ENCODE peak calls at places on chromosomes 16 and 17, in five cellular contexts. P is NCI-H146, B is breast epithelium, Y is cardiac muscle cell, E is uterus. R is an unnamed sample.

GRCh38 chr16:56558024-56558747 is 6.7 kb upstream of the MT4 start:
- DNase-seq in P (peak), B (no peak), Y (no peak), E (no peak), R (no peak)

GRCh38 chr17:68228817-68229570 is 18.8 kb upstream of the AMZ2 start:
- DNase-seq in P (no peak), B (no peak), Y (no peak), E (no peak), R (no peak)

GRCh38 chr16:854808-855410 is 54.4 kb upstream of the GNG13 start:
- DNase-seq in P (no peak), B (no peak), Y (no peak), E (no peak), R (no peak)

GRCh38 chr17:82985973-82986372 is 93.4 kb upstream of the METRNL start:
- DNase-seq in P (no peak), B (no peak), Y (peak), E (no peak), R (peak)

GRCh38 chr17:63282455-63282854 is 163.7 kb downstream of the CYB561 start:
- DNase-seq in P (no peak), B (no peak), Y (no peak), E (no peak), R (no peak)

GRCh38 chr16:48047273-48047672 is 108.5 kb downstream of the ABCC12 start:
- DNase-seq in P (no peak), B (no peak), Y (no peak), E (no peak), R (no peak)

GRCh38 chr16:65745-66144 is 6.7 kb downstream of the RHBDF1 start:
- DNase-seq in P (peak), B (peak), Y (peak), E (peak), R (peak)

GRCh38 chr17:37274432-37274831 is 101.4 kb upstream of the C17orf78 start:
- DNase-seq in P (no peak), B (no peak), Y (no peak), E (no peak), R (no peak)

GRCh38 chr17:35801583-35802224 is 6.3 kb upstream of the MMP28 start:
- DNase-seq in P (no peak), B (peak), Y (peak), E (peak), R (peak)